ENCODE peak calls at places on chromosomes 16 and 17, in seven cellular contexts. Z is lower leg skin, W is fibroblast of pulmonary artery, S is nephron progenitor cell, V is cardiac muscle cell, R is mucosa of descending colon, E is cardiac fibroblast. B is an unnamed sample.

GRCh38 chr16:25988089-25988488 is 296.3 kb downstream of the HS3ST4 start:
- DNase-seq in Z (no peak), E (no peak), W (no peak), S (no peak), R (peak), V (no peak), B (no peak)

GRCh38 chr16:74999683-75000480 is 1.1 kb downstream of the ZNRF1 start:
- DNase-seq in E (peak), Z (peak), S (peak), V (peak), W (peak), R (peak), B (peak)

GRCh38 chr16:11402051-11402744 is 56.9 kb downstream of the RMI2 start:
- DNase-seq in S (no peak), E (no peak), Z (no peak), W (no peak), R (peak), V (no peak), B (no peak)

GRCh38 chr17:13922885-13923284 is 146.4 kb upstream of the COX10 start:
- DNase-seq in E (no peak), R (no peak), Z (no peak), W (no peak), S (no peak), V (no peak), B (no peak)

GRCh38 chr17:80474231-80474932 is 2.0 kb downstream of the NPTX1 start:
- DNase-seq in W (peak), E (peak), R (no peak), S (peak), Z (no peak), V (no peak), B (peak)

GRCh38 chr16:2804728-2805127 is 6.5 kb downstream of the PRSS41 start:
- DNase-seq in R (peak), Z (no peak), V (no peak), W (no peak), E (no peak), S (no peak), B (no peak)

GRCh38 chr16:48628359-48628985 is 18.5 kb upstream of the N4BP1 start:
- DNase-seq in V (peak), S (no peak), E (no peak), W (no peak), R (no peak), Z (peak), B (no peak)

GRCh38 chr17:6496116-6496481 is 51.8 kb downstream of the PIMREG start:
- DNase-seq in W (no peak), R (no peak), S (peak), E (peak), Z (peak), V (peak), B (peak)

GRCh38 chr16:81445926-81446317 is 1.3 kb downstream of the CMIP start:
- DNase-seq in W (no peak), Z (no peak), S (no peak), E (no peak), V (peak), R (peak), B (peak)

GRCh38 chr17:45835481-45835880 is 9.2 kb upstream of the SPPL2C start:
- DNase-seq in Z (no peak), R (no peak), S (no peak), E (no peak), W (no peak), V (no peak), B (no peak)

GRCh38 chr16:89102035-89102776 is 8.6 kb downstream of the ACSF3 start:
- DNase-seq in V (no peak), E (no peak), Z (no peak), S (no peak), W (no peak), R (peak), B (no peak)

GRCh38 chr17:27993723-27994310 is 48.7 kb upstream of the NLK start:
- DNase-seq in V (no peak), W (no peak), R (no peak), Z (no peak), E (no peak), S (no peak), B (no peak)

GRCh38 chr17:78899361-78900260 is 3.4 kb downstream of the CEP295NL start:
- DNase-seq in Z (no peak), E (peak), R (no peak), W (peak), V (peak), S (no peak), B (peak)

GRCh38 chr16:85010931-85011845 is at the start of gene ZDHHC7:
- DNase-seq in E (peak), W (peak), V (peak), S (peak), Z (peak), R (peak), B (peak)

GRCh38 chr16:70432800-70433455 is 6.0 kb downstream of the ST3GAL2 start:
- DNase-seq in S (no peak), R (no peak), V (peak), E (peak), Z (no peak), W (peak), B (no peak)

GRCh38 chr17:82204831-82205719 is 7.6 kb downstream of the CCDC57 start:
- DNase-seq in V (no peak), W (peak), R (no peak), E (peak), Z (no peak), S (no peak), B (no peak)

GRCh38 chr17:75724016-75725003 is 3.1 kb downstream of the ITGB4 start:
- DNase-seq in E (no peak), S (no peak), Z (no peak), V (no peak), W (no peak), R (peak), B (no peak)

GRCh38 chr17:81083125-81083765 is 48.3 kb downstream of the BAIAP2 start:
- DNase-seq in R (no peak), Z (no peak), E (no peak), S (peak), W (no peak), V (no peak), B (no peak)

GRCh38 chr16:9033125-9033830 is 58.2 kb upstream of the HAPSTR1 start:
- DNase-seq in S (peak), W (peak), E (peak), Z (no peak), R (peak), V (peak), B (peak)

GRCh38 chr17:55121268-55121667 is 143.5 kb upstream of the HLF start:
- DNase-seq in V (no peak), Z (no peak), S (no peak), W (no peak), E (no peak), R (no peak), B (no peak)

GRCh38 chr17:34312080-34312479 is 7.2 kb upstream of the CCL8 start:
- DNase-seq in Z (no peak), E (peak), R (no peak), S (no peak), V (no peak), W (peak), B (no peak)

GRCh38 chr17:77235370-77236080 is 94.8 kb downstream of the SEC14L1 start:
- DNase-seq in E (peak), W (peak), R (no peak), V (no peak), S (no peak), Z (peak), B (no peak)

GRCh38 chr17:64750478-64750877 is 88.4 kb upstream of the SMURF2 start:
- DNase-seq in R (no peak), S (no peak), E (no peak), W (no peak), Z (peak), V (no peak), B (no peak)

GRCh38 chr16:78005881-78006280 is 16.5 kb upstream of the CLEC3A start:
- DNase-seq in R (no peak), V (peak), Z (no peak), S (no peak), E (no peak), W (no peak), B (peak)
- TF ChIP-seq CTCF in R (no peak), V (no peak), Z (no peak), S (no peak), E (no peak), W (peak), B (peak)

DNA sequence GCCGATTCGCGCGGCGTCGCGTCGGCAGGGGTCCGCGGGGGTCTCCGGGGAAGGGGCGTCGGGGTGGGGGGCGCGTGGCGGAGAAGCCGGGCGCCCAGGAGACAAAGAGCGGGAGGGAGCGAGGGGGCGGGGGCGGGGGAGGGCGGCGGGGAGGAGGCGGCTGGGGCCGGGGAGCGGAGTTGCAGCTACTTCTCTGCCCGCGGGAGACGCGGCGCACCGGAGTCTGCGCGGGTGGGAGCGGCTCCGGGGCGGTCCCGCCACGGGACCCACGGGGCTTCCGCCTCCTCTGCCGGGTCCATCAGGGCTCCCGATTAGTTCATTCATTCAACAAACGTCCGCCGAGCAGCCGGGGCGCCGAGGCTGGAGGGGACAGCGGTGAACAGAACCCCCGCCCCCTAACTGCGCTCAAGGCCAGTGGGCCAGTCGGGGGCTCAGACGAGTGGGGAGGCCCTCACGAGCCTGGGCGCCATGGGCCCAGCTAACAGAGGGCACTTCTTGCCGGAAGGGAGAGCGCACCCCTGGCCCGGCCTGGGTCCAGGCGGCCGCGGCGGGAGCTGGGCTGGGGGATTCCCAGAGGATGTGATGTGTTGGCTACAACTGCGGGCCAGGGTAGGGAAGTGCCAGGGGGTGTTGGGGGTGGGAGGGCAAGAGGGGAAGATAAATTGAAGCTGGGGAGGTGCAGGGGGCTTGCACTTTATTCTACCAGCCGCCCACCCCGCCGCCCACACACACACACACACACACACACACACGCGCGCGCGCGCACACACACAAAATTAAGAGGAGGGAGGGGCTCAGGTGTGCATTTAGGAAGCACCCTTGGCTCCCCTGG is at the start of gene SAMD14:
- DNase-seq in S (peak), W (no peak), R (no peak), E (no peak), Z (no peak), V (no peak), B (peak)
- TF ChIP-seq CTCF in S (no peak), W (no peak), R (no peak), E (no peak), Z (no peak), V (no peak), B (no peak)

GRCh38 chr17:50535407-50535806 is 2.9 kb downstream of the EPN3 start:
- DNase-seq in R (no peak), Z (no peak), E (no peak), S (no peak), V (no peak), W (no peak), B (no peak)

GRCh38 chr17:50533720-50534148 is 1.2 kb downstream of the EPN3 start:
- DNase-seq in Z (no peak), S (no peak), W (peak), R (peak), V (peak), E (peak), B (no peak)

GRCh38 chr17:50533185-50533584 is 650 bp downstream of the EPN3 start:
- DNase-seq in V (no peak), W (no peak), E (no peak), R (peak), Z (no peak), S (no peak), B (no peak)

GRCh38 chr17:50534979-50535326 is 2.4 kb downstream of the EPN3 start:
- DNase-seq in W (no peak), R (no peak), E (no peak), V (no peak), Z (no peak), S (no peak), B (no peak)

GRCh38 chr17:50534222-50534978 is 1.9 kb downstream of the EPN3 start:
- DNase-seq in V (no peak), Z (peak), R (peak), E (no peak), S (no peak), W (peak), B (peak)
- TF ChIP-seq CTCF in V (peak), Z (no peak), R (peak), E (peak), S (peak), W (peak), B (peak)

GRCh38 chr16:64051826-64052225 is 1070.0 kb downstream of the CDH11 start:
- DNase-seq in Z (no peak), S (no peak), W (peak), R (no peak), V (peak), E (peak), B (peak)
- TF ChIP-seq CTCF in Z (no peak), S (peak), W (peak), R (no peak), V (peak), E (peak), B (peak)

GRCh38 chr17:37842401-37842800 is 81.8 kb upstream of the TBC1D3K start:
- DNase-seq in V (no peak), W (no peak), R (no peak), S (no peak), Z (no peak), E (no peak), B (no peak)

GRCh38 chr17:37847102-37847501 is 77.1 kb upstream of the TBC1D3K start:
- DNase-seq in R (no peak), W (no peak), Z (no peak), E (no peak), S (no peak), V (no peak), B (no peak)

GRCh38 chr17:37841232-37841631 is 83.0 kb upstream of the TBC1D3K start:
- DNase-seq in W (no peak), Z (no peak), V (no peak), S (no peak), E (no peak), R (no peak), B (no peak)

GRCh38 chr17:37844977-37845293 is 79.3 kb upstream of the TBC1D3K start:
- DNase-seq in S (no peak), E (no peak), R (no peak), V (no peak), Z (no peak), W (no peak), B (no peak)

GRCh38 chr17:37844158-37844976 is 79.8 kb upstream of the TBC1D3K start:
- DNase-seq in Z (peak), W (peak), R (peak), E (peak), V (peak), S (peak), B (peak)
- TF ChIP-seq CTCF in Z (no peak), W (peak), R (peak), E (peak), V (peak), S (peak), B (peak)

GRCh38 chr17:59366773-59367656 is 35.6 kb downstream of the YPEL2 start:
- DNase-seq in V (peak), Z (no peak), S (no peak), W (peak), E (peak), R (peak), B (no peak)
- TF ChIP-seq CTCF in V (no peak), Z (no peak), S (no peak), W (no peak), E (no peak), R (no peak), B (no peak)

GRCh38 chr16:57603110-57604024 is 25.1 kb upstream of the ADGRG1 start:
- DNase-seq in E (no peak), S (no peak), Z (peak), V (no peak), R (no peak), W (no peak), B (no peak)

GRCh38 chr16:57601801-57602478 is 26.5 kb upstream of the ADGRG1 start:
- DNase-seq in V (no peak), Z (peak), W (no peak), R (no peak), E (no peak), S (no peak), B (no peak)

GRCh38 chr16:57598437-57598836 is 30.0 kb upstream of the ADGRG1 start:
- DNase-seq in V (no peak), R (no peak), S (no peak), Z (no peak), W (no peak), E (no peak), B (no peak)

GRCh38 chr16:57600952-57601580 is 27.4 kb upstream of the ADGRG1 start:
- DNase-seq in V (no peak), W (no peak), Z (no peak), S (no peak), R (no peak), E (no peak), B (no peak)

GRCh38 chr16:57600048-57600835 is 28.2 kb upstream of the ADGRG1 start:
- DNase-seq in W (peak), R (peak), E (peak), S (peak), Z (peak), V (peak), B (peak)
- TF ChIP-seq CTCF in W (peak), R (peak), E (peak), S (peak), Z (peak), V (peak), B (peak)

GRCh38 chr16:63697736-63698135 is 1424.1 kb downstream of the CDH11 start:
- DNase-seq in V (peak), Z (no peak), E (no peak), W (no peak), S (no peak), R (no peak), B (no peak)
- TF ChIP-seq CTCF in V (no peak), Z (no peak), E (no peak), W (no peak), S (no peak), R (no peak), B (no peak)

B was measured in neural progenitor cell.